ENCODE peak calls at places on chromosomes 7 and 10, in five cellular contexts. U, V, R, F and Q are unnamed samples.

GRCh38 chr7:44151679-44152355 is 10.7 kb upstream of the MYL7 start:
- DNase-seq in U (no peak), V (no peak), R (no peak), F (no peak), Q (no peak)

GRCh38 chr7:1807821-1808600 is 137.9 kb downstream of the ELFN1 start:
- DNase-seq in U (no peak), V (no peak), R (no peak), F (no peak), Q (no peak)

GRCh38 chr7:150367677-150368097 is 935 bp upstream of the REPIN1 start:
- DNase-seq in U (no peak), V (no peak), R (no peak), F (no peak), Q (no peak)

GRCh38 chr7:15647309-15647708 is 39.2 kb downstream of the MEOX2 start:
- DNase-seq in U (no peak), V (no peak), R (no peak), F (no peak), Q (no peak)

GRCh38 chr7:1288390-1288995 is 55.8 kb downstream of the UNCX start:
- DNase-seq in U (no peak), V (no peak), R (no peak), F (no peak), Q (no peak)

GRCh38 chr7:109751241-109751640 is 1181.6 kb downstream of the DNAJB9 start:
- DNase-seq in U (no peak), V (no peak), R (no peak), F (no peak), Q (no peak)

GRCh38 chr7:135718794-135719436 is 9.1 kb downstream of the SLC13A4 start:
- DNase-seq in U (no peak), V (peak), R (no peak), F (no peak), Q (no peak)

GRCh38 chr10:83625831-83626360 is 513.4 kb upstream of the GHITM start:
- DNase-seq in U (no peak), V (no peak), R (no peak), F (no peak), Q (no peak)

GRCh38 chr10:79116801-79117723 is 48.3 kb downstream of the ZMIZ1 start:
- DNase-seq in U (no peak), V (no peak), R (no peak), F (no peak), Q (no peak)